ENCODE peak calls at places on chromosome 6, in six cellular contexts. K is left lung, C is left ventricle myocardium inferior, N is iPS DF 6.9, D is heart left ventricle, E is psoas muscle. V is an unnamed sample.

GRCh38 chr6:135939216-135939610 is 87.7 kb downstream of the PDE7B start:
- DNase-seq in E (no peak), N (no peak), K (no peak), C (no peak), D (no peak), V (no peak)

GRCh38 chr6:83958250-83958685 is 75.3 kb upstream of the MRAP2 start:
- DNase-seq in E (no peak), D (no peak), C (no peak), K (no peak), N (no peak), V (no peak)

GRCh38 chr6:137689377-137689776 is 177.7 kb upstream of the TNFAIP3 start:
- DNase-seq in N (no peak), D (no peak), C (no peak), K (no peak), E (no peak), V (no peak)

GRCh38 chr6:26344658-26345057 is 20.3 kb upstream of the BTN3A2 start:
- DNase-seq in E (no peak), K (no peak), D (no peak), N (no peak), C (no peak), V (no peak)

GRCh38 chr6:82836022-82836575 is 229.5 kb downstream of the UBE3D start:
- DNase-seq in K (no peak), N (no peak), D (no peak), C (no peak), E (peak; percentile 23), V (no peak)

GRCh38 chr6:31730631-31731086 is 1.6 kb upstream of the DDAH2 start:
- DNase-seq in C (no peak), E (no peak), K (no peak), D (no peak), N (no peak), V (no peak)

GRCh38 chr6:104537185-104537584 is 322.5 kb downstream of the HACE1 start:
- DNase-seq in E (no peak), D (no peak), N (no peak), C (no peak), K (no peak), V (no peak)

GRCh38 chr6:45378324-45378926 is 691 bp upstream of the SUPT3H start:
- DNase-seq in E (peak; percentile 65), K (peak; percentile 76), N (no peak), C (peak; percentile 45), D (peak; percentile 55), V (peak; percentile 68)

GRCh38 chr6:43246301-43247114 is 3.2 kb downstream of the TTBK1 start:
- DNase-seq in C (peak; percentile 51), E (peak; percentile 73), K (peak; percentile 93), D (peak; percentile 59), N (peak; percentile 91), V (peak; percentile 74)

GRCh38 chr6:162450358-162450757 is 277.2 kb downstream of the PRKN start:
- DNase-seq in E (no peak), C (no peak), D (no peak), K (no peak), N (no peak), V (no peak)

GRCh38 chr6:144899161-144899560 is 614.0 kb downstream of the UTRN start:
- DNase-seq in E (no peak), C (no peak), N (no peak), K (no peak), D (no peak), V (no peak)

GRCh38 chr6:81901589-81901988 is 149.1 kb upstream of the TENT5A start:
- DNase-seq in C (peak; percentile 42), N (no peak), D (peak; percentile 37), E (no peak), K (no peak), V (no peak)

GRCh38 chr6:166655251-166655650 is 28.2 kb upstream of the RPS6KA2 start:
- DNase-seq in D (no peak), C (no peak), E (no peak), K (no peak), N (no peak), V (no peak)

GRCh38 chr6:46635462-46635861 is 17.2 kb downstream of the CYP39A1 start:
- DNase-seq in C (no peak), K (no peak), N (no peak), E (no peak), D (no peak), V (no peak)
- H3K4me1 ChIP-seq in C (no peaks in the 10 kb centered on the region), K (no peaks in the 10 kb centered on the region), N (no peaks in the 10 kb centered on the region), E (no peaks in the 10 kb centered on the region), D (no peaks in the 10 kb centered on the region), V (no peaks in the 10 kb centered on the region)

DNA sequence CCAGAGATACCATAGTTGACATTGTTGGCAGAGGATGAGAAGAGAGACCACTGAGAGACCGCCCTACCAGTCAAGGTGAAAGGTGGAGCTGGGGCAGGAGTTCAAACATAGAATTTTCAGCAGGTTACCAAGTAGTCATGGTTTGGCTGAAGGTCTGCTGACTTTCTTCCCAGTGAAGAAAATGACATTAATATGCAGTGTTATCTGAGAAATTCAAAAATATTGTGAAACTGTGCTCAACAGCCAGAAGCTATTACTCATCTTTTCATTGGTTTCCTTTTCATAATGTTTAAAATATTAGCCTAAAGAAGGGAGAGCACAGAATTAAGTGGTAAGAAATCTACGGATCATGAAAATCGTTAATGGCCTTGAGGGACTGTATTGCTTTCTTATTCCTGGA is 209.2 kb downstream of the FNDC1 start:
- DNase-seq in K (no peak), E (no peak), C (no peak), N (no peak), D (no peak), V (no peak)
- H3K9me3 ChIP-seq in K (no peaks in the 10 kb centered on the region), E (no peaks in the 10 kb centered on the region), C (no peaks in the 10 kb centered on the region), N (no peaks in the 10 kb centered on the region), D (no peaks in the 10 kb centered on the region), V (no peaks in the 10 kb centered on the region)

DNA sequence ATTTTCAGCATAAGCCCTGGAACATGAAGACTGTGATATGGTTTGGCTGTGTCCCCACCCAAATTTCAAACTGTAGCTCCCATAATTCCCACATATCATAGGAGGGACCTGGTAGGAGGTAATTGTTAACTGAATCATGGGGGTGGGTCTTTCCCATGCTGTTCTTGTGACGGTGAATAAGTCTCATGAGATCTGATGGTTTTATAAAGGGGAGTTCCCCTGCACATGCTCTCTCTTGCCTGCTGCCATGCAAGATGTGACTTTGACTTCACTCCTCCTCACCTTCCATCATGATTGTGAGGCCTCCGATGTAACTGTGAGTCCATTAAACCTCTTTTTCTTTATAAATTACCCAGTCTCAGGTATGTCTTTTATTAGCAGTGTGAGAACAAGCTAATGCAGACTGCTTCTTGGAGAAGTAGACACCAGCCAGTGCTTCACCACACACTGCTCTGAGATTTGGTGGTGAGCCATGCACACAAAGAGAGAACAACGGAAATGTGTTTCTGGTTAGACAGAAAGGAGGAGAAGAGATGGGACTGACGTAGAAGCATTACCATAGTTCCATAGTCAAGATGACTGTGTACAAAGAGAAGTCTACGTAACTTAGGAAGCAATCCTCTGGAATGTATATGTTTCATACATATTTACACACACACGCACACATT is 97.8 kb downstream of the BACH2 start:
- DNase-seq in N (no peak), E (no peak), C (no peak), D (no peak), K (no peak), V (no peak)
- H3K4me1 ChIP-seq in N (no peaks in the 10 kb centered on the region), E (peaks cover 69% of the 10 kb centered on the region), C (peaks cover 38% of the 10 kb centered on the region), D (peaks cover 37% of the 10 kb centered on the region), K (no peaks in the 10 kb centered on the region), V (no peaks in the 10 kb centered on the region)

GRCh38 chr6:362231-362923 is 29.2 kb upstream of the IRF4 start:
- DNase-seq in N (no peak), K (no peak), E (no peak), D (no peak), C (peak; percentile 12), V (no peak)

GRCh38 chr6:363291-363690 is 28.3 kb upstream of the IRF4 start:
- DNase-seq in K (no peak), N (no peak), C (no peak), D (no peak), E (no peak), V (no peak)

GRCh38 chr6:362924-363249 is 28.7 kb upstream of the IRF4 start:
- DNase-seq in N (no peak), D (no peak), C (peak; percentile 12), K (peak; percentile 48), E (no peak), V (no peak)

GRCh38 chr6:364609-365540 is 26.7 kb upstream of the IRF4 start:
- DNase-seq in E (no peak), C (no peak), D (no peak), N (no peak), K (peak; percentile 78), V (peak; percentile 52)

GRCh38 chr6:363909-364308 is 27.6 kb upstream of the IRF4 start:
- DNase-seq in C (peak; percentile 11), D (no peak), K (peak; percentile 50), E (no peak), N (no peak), V (no peak)
- H3K9me3 ChIP-seq in C (peaks cover 17% of the 10 kb centered on the region), D (no peaks in the 10 kb centered on the region), K (no peaks in the 10 kb centered on the region), E (peaks cover 8% of the 10 kb centered on the region), N (no peaks in the 10 kb centered on the region), V (no peaks in the 10 kb centered on the region)

DNA sequence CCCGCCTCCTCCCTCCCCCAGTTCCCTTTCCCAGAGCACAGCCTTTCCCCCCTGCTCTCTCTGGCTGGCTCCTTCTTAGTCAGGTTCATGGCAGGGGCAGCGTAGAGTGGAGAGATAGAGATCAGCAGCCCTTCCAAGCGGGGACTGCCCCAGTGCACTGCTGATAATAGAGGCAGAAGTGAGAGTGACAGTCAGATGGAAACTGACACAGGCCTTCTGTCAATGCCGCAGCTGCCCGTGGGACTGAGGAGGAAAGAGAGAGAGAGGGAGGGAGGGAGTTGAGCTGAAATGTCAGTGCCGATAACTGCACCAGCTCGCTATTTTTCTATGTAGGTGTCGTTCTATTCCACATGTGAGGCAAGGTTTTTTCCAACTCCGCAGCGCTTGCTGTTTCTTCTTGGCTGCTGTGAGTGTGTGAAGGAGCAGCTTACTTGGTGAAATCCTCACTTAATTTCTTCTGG is 386.2 kb upstream of the MMS22L start:
- DNase-seq in E (no peak), C (peak; percentile 18), D (peak; percentile 26), N (no peak), K (no peak), V (no peak)
- H3K4me1 ChIP-seq in E (no peaks in the 10 kb centered on the region), C (peaks cover 16% of the 10 kb centered on the region), D (peaks cover 7% of the 10 kb centered on the region), N (peaks cover 4% of the 10 kb centered on the region), K (no peaks in the 10 kb centered on the region), V (no peaks in the 10 kb centered on the region)

DNA sequence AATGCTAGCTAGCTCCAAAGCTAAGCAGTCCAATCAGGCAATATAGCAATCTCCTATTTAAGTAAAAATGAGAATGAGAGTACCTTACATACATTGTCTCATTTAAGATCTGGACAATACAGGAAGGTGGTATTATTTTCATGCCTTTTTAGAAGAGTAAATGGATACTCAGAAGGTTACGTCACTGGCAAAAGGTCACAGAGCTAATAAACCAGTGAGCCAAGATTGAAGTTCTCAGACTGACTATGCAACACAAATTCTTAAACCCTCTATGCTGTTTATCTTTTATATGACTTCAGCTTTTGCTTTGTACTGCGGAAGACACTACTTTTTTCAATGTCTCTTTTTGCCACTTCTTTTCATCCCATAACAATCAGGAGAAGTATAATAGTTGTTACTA is 135.2 kb upstream of the PRL start:
- DNase-seq in N (no peak), D (no peak), C (no peak), E (no peak), K (no peak), V (no peak)
- H3K9me3 ChIP-seq in N (no peaks in the 10 kb centered on the region), D (no peaks in the 10 kb centered on the region), C (no peaks in the 10 kb centered on the region), E (no peaks in the 10 kb centered on the region), K (no peaks in the 10 kb centered on the region), V (no peaks in the 10 kb centered on the region)